ENCODE peak calls at places on chromosomes 4 and X, in eight cellular contexts. Y is fibroblast of lung, W is GM23338, H is IMR-90, U is psoas muscle, V is left ventricle myocardium inferior, C is mesenchymal stem cell, R is mammary epithelial cell. F is an unnamed sample.
A peak's percentile ranks its signal among the peaks of the same experiment; 100 is the strongest.

GRCh38 chrX:100872161-100872560 is 2.0 kb downstream of the NOX1 start:
- DNase-seq in H (peak; percentile 66), R (no peak), W (no peak), Y (peak; percentile 28), U (no peak), V (no peak), C (no peak), F (no peak)

GRCh38 chr4:187664011-187664410 is 331.6 kb upstream of the ZFP42 start:
- DNase-seq in U (no peak), W (no peak), R (no peak), Y (no peak), V (no peak), C (no peak), H (no peak), F (no peak)

GRCh38 chr4:26785312-26785711 is 75.3 kb upstream of the STIM2 start:
- DNase-seq in C (no peak), U (no peak), R (no peak), Y (no peak), W (no peak), H (no peak), V (no peak), F (no peak)

GRCh38 chrX:7028246-7028645 is 119.3 kb upstream of the STS start:
- DNase-seq in Y (peak; percentile 8), U (no peak), W (no peak), R (peak; percentile 12), V (no peak), H (peak; percentile 35), C (no peak), F (no peak)

GRCh38 chr4:44736900-44737299 is 10.5 kb upstream of the GNPDA2 start:
- DNase-seq in U (no peak), C (no peak), R (no peak), Y (no peak), H (no peak), W (no peak), V (no peak), F (no peak)

GRCh38 chr4:126733301-126733700 is 899.5 kb upstream of the INTU start:
- DNase-seq in H (peak; percentile 19), Y (peak; percentile 7), U (no peak), C (no peak), V (no peak), W (no peak), R (no peak), F (peak; percentile 9)

GRCh38 chr4:30776451-30776850 is 56.3 kb downstream of the PCDH7 start:
- DNase-seq in H (no peak), Y (peak; percentile 36), R (no peak), U (no peak), W (no peak), C (no peak), V (no peak), F (no peak)

GRCh38 chr4:168843635-168844034 is 166.4 kb downstream of the CBR4 start:
- DNase-seq in U (no peak), Y (no peak), H (no peak), C (no peak), R (peak; percentile 85), V (no peak), W (no peak), F (no peak)

GRCh38 chrX:70134116-70134477 is 850 bp downstream of the IGBP1 start:
- DNase-seq in W (peak; percentile 19), H (peak; percentile 34), R (peak; percentile 15), U (no peak), Y (peak; percentile 34), V (no peak), C (peak; percentile 72), F (peak; percentile 32)

GRCh38 chr4:27692098-27692679 is 831.5 kb downstream of the STIM2 start:
- DNase-seq in Y (peak; percentile 33), V (no peak), C (peak; percentile 36), R (peak; percentile 32), U (no peak), H (peak; percentile 29), W (peak; percentile 75), F (peak; percentile 61)

GRCh38 chrX:96650023-96650422 is 34.6 kb upstream of the DIAPH2 start:
- DNase-seq in U (no peak), H (no peak), Y (no peak), C (no peak), R (no peak), V (no peak), W (no peak), F (peak; percentile 23)

GRCh38 chrX:136999021-136999420 is 34.8 kb downstream of the GPR101 start:
- DNase-seq in R (peak; percentile 0), V (no peak), W (no peak), H (no peak), U (no peak), C (no peak), Y (no peak), F (no peak)

GRCh38 chr4:108210989-108211725 is 42.4 kb upstream of the LEF1 start:
- DNase-seq in W (no peak), R (peak; percentile 24), C (peak; percentile 9), Y (no peak), U (no peak), V (no peak), H (peak; percentile 7), F (peak; percentile 75)

GRCh38 chr4:54897590-54897989 is 227.8 kb downstream of the KDR start:
- DNase-seq in Y (no peak), W (no peak), U (no peak), R (no peak), H (peak; percentile 74), V (no peak), C (no peak), F (peak; percentile 28)

GRCh38 chrX:153582896-153583295 is 16.0 kb downstream of the CCNQ start:
- DNase-seq in Y (peak; percentile 16), C (peak; percentile 34), W (no peak), U (no peak), H (peak; percentile 37), V (peak; percentile 24), R (peak; percentile 23), F (no peak)

GRCh38 chr4:128512161-128512560 is 224.5 kb upstream of the PGRMC2 start:
- DNase-seq in R (no peak), H (no peak), U (no peak), Y (no peak), W (no peak), C (no peak), V (no peak), F (no peak)

GRCh38 chr4:41394362-41394960 is 137.7 kb downstream of the UCHL1 start:
- DNase-seq in R (no peak), Y (no peak), U (no peak), V (no peak), C (no peak), H (no peak), W (no peak), F (no peak)

GRCh38 chrX:102599950-102600579 is 750 bp downstream of the ARMCX5 start:
- DNase-seq in C (peak; percentile 47), V (no peak), Y (peak; percentile 54), U (no peak), R (peak; percentile 10), W (peak; percentile 0), H (peak; percentile 42), F (peak; percentile 19)

GRCh38 chrX:102604327-102604726 is 5.0 kb downstream of the ARMCX5 start:
- DNase-seq in U (no peak), C (no peak), Y (no peak), H (no peak), R (no peak), V (no peak), W (no peak), F (no peak)

GRCh38 chrX:102599084-102599949 is at the start of gene ARMCX5:
- DNase-seq in W (peak; percentile 90), R (peak; percentile 79), Y (peak; percentile 90), V (peak; percentile 51), C (peak; percentile 91), H (peak; percentile 87), U (peak; percentile 63), F (peak; percentile 89)
- H3K27ac ChIP-seq in W (no peak within 1 kb of the TSS), R (peak within 1 kb of the TSS; percentile 58), Y (peak within 1 kb of the TSS; percentile 30), V (peak within 1 kb of the TSS; percentile 81), C (peak within 1 kb of the TSS; percentile 82), H (peak within 1 kb of the TSS; percentile 85), U (peak within 1 kb of the TSS; percentile 67), F (peak within 1 kb of the TSS; percentile 49)

GRCh38 chrX:73213734-73214133 is 917 bp downstream of the NAP1L2 start:
- DNase-seq in Y (no peak), U (no peak), W (no peak), V (no peak), C (no peak), H (no peak), R (peak; percentile 1), F (peak; percentile 13)
- H3K27ac ChIP-seq in Y (no peak overlapping the region), U (no peak overlapping the region), W (no peak overlapping the region), V (no peak overlapping the region), C (no peak overlapping the region), H (no peak overlapping the region), R (no peak overlapping the region), F (no peak overlapping the region)

DNA sequence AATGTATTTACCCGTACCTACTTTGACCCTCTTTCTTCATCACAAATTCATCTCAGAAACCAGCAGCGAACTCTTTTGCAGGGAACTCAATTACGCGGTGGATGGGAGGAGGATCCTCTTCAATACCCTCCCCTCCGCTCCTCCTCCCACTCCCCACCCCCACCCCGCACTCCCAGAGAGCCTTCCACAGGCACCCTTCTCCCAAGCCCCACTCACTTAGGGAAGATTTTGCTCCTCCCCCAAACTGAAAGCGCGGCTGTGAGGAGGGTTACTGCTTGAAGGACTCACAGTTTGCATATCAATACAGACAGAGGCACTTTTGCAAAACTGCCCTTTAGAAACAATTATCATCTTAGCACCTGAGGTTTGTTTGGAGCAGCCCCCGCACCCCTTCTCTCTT is 955 bp upstream of the IL1RAPL1 start:
- DNase-seq in Y (peak; percentile 61), R (no peak), U (no peak), C (peak; percentile 56), H (peak; percentile 45), V (peak; percentile 19), W (peak; percentile 40), F (peak; percentile 20)
- H3K27ac ChIP-seq in Y (no peak overlapping the region), R (no peak overlapping the region), U (no peak overlapping the region), C (no peak overlapping the region), H (peak overlapping the region; percentile 57), V (peak overlapping the region; percentile 68), W (no peak overlapping the region), F (no peak overlapping the region)

GRCh38 chr4:79206660-79207059 is 119.2 kb downstream of the NAA11 start:
- DNase-seq in V (no peak), W (no peak), H (no peak), Y (no peak), R (no peak), U (no peak), C (no peak), F (no peak)

GRCh38 chr4:79209822-79210635 is 115.8 kb downstream of the NAA11 start:
- DNase-seq in C (no peak), V (no peak), W (peak; percentile 8), R (no peak), U (no peak), H (no peak), Y (no peak), F (no peak)

GRCh38 chr4:79210636-79211049 is 115.2 kb downstream of the NAA11 start:
- DNase-seq in C (no peak), Y (no peak), U (no peak), H (no peak), V (no peak), R (no peak), W (no peak), F (no peak)

GRCh38 chr4:79211490-79211889 is 114.4 kb downstream of the NAA11 start:
- DNase-seq in R (no peak), H (no peak), W (no peak), V (no peak), U (no peak), Y (no peak), C (no peak), F (no peak)

GRCh38 chr4:79207281-79207680 is 118.6 kb downstream of the NAA11 start:
- DNase-seq in U (no peak), C (no peak), W (no peak), Y (no peak), R (no peak), V (no peak), H (no peak), F (no peak)
- H3K27ac ChIP-seq in U (no peak overlapping the region), C (no peak overlapping the region), W (no peak overlapping the region), Y (no peak overlapping the region), R (no peak overlapping the region), V (no peak overlapping the region), H (no peak overlapping the region), F (no peak overlapping the region)

GRCh38 chr4:48037117-48037462 is 20.5 kb downstream of the NIPAL1 start:
- DNase-seq in W (no peak), Y (no peak), C (no peak), H (no peak), V (no peak), R (no peak), U (no peak), F (no peak)
- H3K27ac ChIP-seq in W (no peak overlapping the region), Y (no peak overlapping the region), C (no peak overlapping the region), H (no peak overlapping the region), V (no peak overlapping the region), R (no peak overlapping the region), U (no peak overlapping the region), F (no peak overlapping the region)